ENCODE peak calls at places on chromosomes 2 and 18, in nine cellular contexts. One of them, this sample, is unnamed. For H3K4me1, the result is how much of the 10 kb centered on the place peaks cover.

GRCh38 chr18:36099311-36099710 is 29.8 kb downstream of the SLC39A6 start:
- DNase-seq in K562: no peak
- DNase-seq in SK-N-SH: peak
- DNase-seq in suprapubic skin: no peak
- DNase-seq in sigmoid colon: no peak
- DNase-seq in upper lobe of left lung: no peak
- DNase-seq in stomach: no peak
- DNase-seq in Panc1: no peak
- DNase-seq in transverse colon: no peak
- DNase-seq in this sample: no peak

GRCh38 chr2:12617853-12618252 is 98.9 kb upstream of the TRIB2 start:
- DNase-seq in K562: no peak
- DNase-seq in SK-N-SH: no peak
- DNase-seq in suprapubic skin: no peak
- DNase-seq in sigmoid colon: no peak
- DNase-seq in upper lobe of left lung: no peak
- DNase-seq in stomach: peak
- DNase-seq in Panc1: no peak
- DNase-seq in transverse colon: no peak
- DNase-seq in this sample: no peak

GRCh38 chr2:28538652-28539051 is 42.8 kb downstream of the PLB1 start:
- DNase-seq in K562: no peak
- DNase-seq in SK-N-SH: no peak
- DNase-seq in suprapubic skin: no peak
- DNase-seq in sigmoid colon: no peak
- DNase-seq in upper lobe of left lung: no peak
- DNase-seq in stomach: no peak
- DNase-seq in Panc1: no peak
- DNase-seq in transverse colon: no peak
- DNase-seq in this sample: no peak

GRCh38 chr2:237429761-237430160 is 15.8 kb upstream of the COL6A3 start:
- DNase-seq in K562: no peak
- DNase-seq in SK-N-SH: no peak
- DNase-seq in suprapubic skin: no peak
- DNase-seq in sigmoid colon: no peak
- DNase-seq in upper lobe of left lung: peak
- DNase-seq in stomach: no peak
- DNase-seq in Panc1: no peak
- DNase-seq in transverse colon: no peak
- DNase-seq in this sample: no peak

GRCh38 chr2:119255760-119256573 is 32.3 kb downstream of the STEAP3 start:
- DNase-seq in K562: peak
- DNase-seq in SK-N-SH: peak
- DNase-seq in suprapubic skin: no peak
- DNase-seq in sigmoid colon: no peak
- DNase-seq in upper lobe of left lung: peak
- DNase-seq in stomach: no peak
- DNase-seq in Panc1: peak
- DNase-seq in transverse colon: no peak
- DNase-seq in this sample: no peak

GRCh38 chr2:74831693-74832530 is 2.0 kb upstream of the HK2 start:
- DNase-seq in K562: peak
- DNase-seq in SK-N-SH: no peak
- DNase-seq in suprapubic skin: no peak
- DNase-seq in sigmoid colon: no peak
- DNase-seq in upper lobe of left lung: no peak
- DNase-seq in stomach: no peak
- DNase-seq in Panc1: no peak
- DNase-seq in transverse colon: no peak
- DNase-seq in this sample: no peak

GRCh38 chr2:241619602-241620418 is 17.1 kb downstream of the THAP4 start:
- DNase-seq in K562: no peak
- DNase-seq in SK-N-SH: no peak
- DNase-seq in suprapubic skin: no peak
- DNase-seq in sigmoid colon: no peak
- DNase-seq in upper lobe of left lung: no peak
- DNase-seq in stomach: no peak
- DNase-seq in Panc1: no peak
- DNase-seq in transverse colon: no peak
- DNase-seq in this sample: no peak

GRCh38 chr2:223970343-223971128 is 13.3 kb downstream of the MRPL44 start:
- DNase-seq in K562: peak
- DNase-seq in SK-N-SH: peak
- DNase-seq in suprapubic skin: no peak
- DNase-seq in sigmoid colon: no peak
- DNase-seq in upper lobe of left lung: no peak
- DNase-seq in stomach: peak
- DNase-seq in Panc1: peak
- DNase-seq in transverse colon: no peak
- DNase-seq in this sample: no peak

GRCh38 chr2:158893057-158893456 is 75.4 kb upstream of the TANC1 start:
- DNase-seq in K562: no peak
- DNase-seq in SK-N-SH: no peak
- DNase-seq in suprapubic skin: no peak
- DNase-seq in sigmoid colon: no peak
- DNase-seq in upper lobe of left lung: no peak
- DNase-seq in stomach: no peak
- DNase-seq in Panc1: no peak
- DNase-seq in transverse colon: no peak
- DNase-seq in this sample: no peak

GRCh38 chr2:237743024-237743423 is 55.6 kb upstream of the RBM44 start:
- DNase-seq in K562: no peak
- DNase-seq in SK-N-SH: no peak
- DNase-seq in suprapubic skin: no peak
- DNase-seq in sigmoid colon: no peak
- DNase-seq in upper lobe of left lung: no peak
- DNase-seq in stomach: no peak
- DNase-seq in Panc1: no peak
- DNase-seq in transverse colon: no peak
- DNase-seq in this sample: no peak

GRCh38 chr2:232872826-232873225 is 2.8 kb downstream of the SNORC start:
- DNase-seq in K562: no peak
- DNase-seq in SK-N-SH: peak
- DNase-seq in suprapubic skin: peak
- DNase-seq in sigmoid colon: peak
- DNase-seq in upper lobe of left lung: no peak
- DNase-seq in stomach: no peak
- DNase-seq in Panc1: no peak
- DNase-seq in transverse colon: no peak
- DNase-seq in this sample: no peak

GRCh38 chr2:66426250-66427064 is 8.5 kb upstream of the MEIS1 start:
- DNase-seq in K562: no peak
- DNase-seq in SK-N-SH: no peak
- DNase-seq in suprapubic skin: no peak
- DNase-seq in sigmoid colon: peak
- DNase-seq in upper lobe of left lung: no peak
- DNase-seq in stomach: no peak
- DNase-seq in Panc1: no peak
- DNase-seq in transverse colon: no peak
- DNase-seq in this sample: peak

GRCh38 chr2:162126145-162126926 is 25.7 kb downstream of the GCG start:
- DNase-seq in K562: no peak
- DNase-seq in SK-N-SH: no peak
- DNase-seq in suprapubic skin: no peak
- DNase-seq in sigmoid colon: no peak
- DNase-seq in upper lobe of left lung: no peak
- DNase-seq in stomach: no peak
- DNase-seq in Panc1: no peak
- DNase-seq in transverse colon: no peak
- DNase-seq in this sample: no peak

GRCh38 chr2:178943745-178944144 is 106.2 kb downstream of the CCDC141 start:
- DNase-seq in K562: no peak
- DNase-seq in SK-N-SH: no peak
- DNase-seq in suprapubic skin: no peak
- DNase-seq in sigmoid colon: no peak
- DNase-seq in upper lobe of left lung: no peak
- DNase-seq in stomach: no peak
- DNase-seq in Panc1: no peak
- DNase-seq in transverse colon: no peak
- DNase-seq in this sample: no peak

GRCh38 chr18:68608861-68609465 is 105.9 kb downstream of the TMX3 start:
- DNase-seq in K562: no peak
- DNase-seq in SK-N-SH: no peak
- DNase-seq in suprapubic skin: no peak
- DNase-seq in sigmoid colon: no peak
- DNase-seq in upper lobe of left lung: no peak
- DNase-seq in stomach: no peak
- DNase-seq in Panc1: no peak
- DNase-seq in transverse colon: no peak
- DNase-seq in this sample: no peak

GRCh38 chr2:219619235-219619634 is 8.2 kb upstream of the SLC4A3 start:
- DNase-seq in K562: peak
- DNase-seq in SK-N-SH: no peak
- DNase-seq in suprapubic skin: no peak
- DNase-seq in sigmoid colon: no peak
- DNase-seq in upper lobe of left lung: no peak
- DNase-seq in stomach: no peak
- DNase-seq in Panc1: no peak
- DNase-seq in transverse colon: no peak
- DNase-seq in this sample: no peak

GRCh38 chr18:37188016-37188791 is 359.3 kb downstream of the KIAA1328 start:
- DNase-seq in K562: no peak
- DNase-seq in SK-N-SH: no peak
- DNase-seq in suprapubic skin: no peak
- DNase-seq in sigmoid colon: no peak
- DNase-seq in upper lobe of left lung: no peak
- DNase-seq in stomach: no peak
- DNase-seq in Panc1: no peak
- DNase-seq in transverse colon: no peak
- DNase-seq in this sample: no peak

GRCh38 chr2:3108105-3108504 is 269.5 kb downstream of the EIPR1 start:
- DNase-seq in K562: no peak
- DNase-seq in SK-N-SH: no peak
- DNase-seq in suprapubic skin: peak
- DNase-seq in sigmoid colon: peak
- DNase-seq in upper lobe of left lung: no peak
- DNase-seq in stomach: no peak
- DNase-seq in Panc1: no peak
- DNase-seq in transverse colon: no peak
- DNase-seq in this sample: peak

DNA sequence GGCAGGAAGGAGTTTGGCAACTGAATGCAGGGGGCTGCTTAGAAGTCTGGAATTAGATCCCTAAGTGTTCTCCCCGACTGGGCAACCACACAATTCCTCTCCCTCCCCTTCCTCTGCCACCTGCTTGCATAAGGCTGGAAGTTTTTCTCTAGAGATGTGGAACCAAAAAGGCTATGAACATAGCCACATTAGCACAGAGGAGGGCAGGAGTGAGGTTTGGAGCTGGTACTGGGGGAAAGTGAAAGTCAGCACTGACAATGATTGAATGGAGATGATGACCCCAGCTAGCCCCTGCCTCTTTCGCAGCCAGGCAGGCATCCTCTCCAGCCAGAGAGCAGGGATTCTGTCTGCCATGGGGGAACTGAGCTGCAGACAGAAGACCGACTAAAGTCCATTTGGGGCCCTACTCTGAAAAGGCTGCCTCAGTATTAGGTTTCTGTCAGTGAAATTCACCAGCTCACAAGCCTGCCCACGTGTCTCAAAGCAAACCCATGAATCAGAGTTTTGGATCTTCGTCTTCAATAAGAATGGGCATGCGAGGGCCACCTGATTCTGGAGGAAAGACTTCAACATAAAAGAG is 87.9 kb upstream of the ITGA6 start:
- DNase-seq in K562: no peak
- DNase-seq in SK-N-SH: no peak
- DNase-seq in suprapubic skin: no peak
- DNase-seq in sigmoid colon: no peak
- DNase-seq in upper lobe of left lung: no peak
- DNase-seq in stomach: no peak
- DNase-seq in Panc1: no peak
- DNase-seq in transverse colon: no peak
- DNase-seq in this sample: no peak
- TF ChIP-seq CTCF in K562: no peak
- TF ChIP-seq CTCF in SK-N-SH: no peak
- TF ChIP-seq CTCF in suprapubic skin: no peak
- TF ChIP-seq CTCF in sigmoid colon: no peak
- TF ChIP-seq CTCF in upper lobe of left lung: no peak
- TF ChIP-seq CTCF in stomach: no peak
- TF ChIP-seq CTCF in Panc1: no peak
- TF ChIP-seq CTCF in transverse colon: no peak
- TF ChIP-seq CTCF in this sample: no peak

GRCh38 chr2:51013060-51013746 is 18.7 kb downstream of the NRXN1 start:
- DNase-seq in K562: no peak
- DNase-seq in SK-N-SH: no peak
- DNase-seq in suprapubic skin: no peak
- DNase-seq in sigmoid colon: no peak
- DNase-seq in upper lobe of left lung: peak
- DNase-seq in stomach: peak
- DNase-seq in Panc1: no peak
- DNase-seq in transverse colon: peak
- DNase-seq in this sample: no peak
- TF ChIP-seq POLR2AphosphoS5 in K562: no peak
- TF ChIP-seq POLR2AphosphoS5 in SK-N-SH: no peak
- TF ChIP-seq POLR2AphosphoS5 in suprapubic skin: no peak
- TF ChIP-seq POLR2AphosphoS5 in sigmoid colon: no peak
- TF ChIP-seq POLR2AphosphoS5 in upper lobe of left lung: no peak
- TF ChIP-seq POLR2AphosphoS5 in stomach: no peak
- TF ChIP-seq POLR2AphosphoS5 in Panc1: no peak
- TF ChIP-seq POLR2AphosphoS5 in transverse colon: no peak
- TF ChIP-seq POLR2AphosphoS5 in this sample: no peak

DNA sequence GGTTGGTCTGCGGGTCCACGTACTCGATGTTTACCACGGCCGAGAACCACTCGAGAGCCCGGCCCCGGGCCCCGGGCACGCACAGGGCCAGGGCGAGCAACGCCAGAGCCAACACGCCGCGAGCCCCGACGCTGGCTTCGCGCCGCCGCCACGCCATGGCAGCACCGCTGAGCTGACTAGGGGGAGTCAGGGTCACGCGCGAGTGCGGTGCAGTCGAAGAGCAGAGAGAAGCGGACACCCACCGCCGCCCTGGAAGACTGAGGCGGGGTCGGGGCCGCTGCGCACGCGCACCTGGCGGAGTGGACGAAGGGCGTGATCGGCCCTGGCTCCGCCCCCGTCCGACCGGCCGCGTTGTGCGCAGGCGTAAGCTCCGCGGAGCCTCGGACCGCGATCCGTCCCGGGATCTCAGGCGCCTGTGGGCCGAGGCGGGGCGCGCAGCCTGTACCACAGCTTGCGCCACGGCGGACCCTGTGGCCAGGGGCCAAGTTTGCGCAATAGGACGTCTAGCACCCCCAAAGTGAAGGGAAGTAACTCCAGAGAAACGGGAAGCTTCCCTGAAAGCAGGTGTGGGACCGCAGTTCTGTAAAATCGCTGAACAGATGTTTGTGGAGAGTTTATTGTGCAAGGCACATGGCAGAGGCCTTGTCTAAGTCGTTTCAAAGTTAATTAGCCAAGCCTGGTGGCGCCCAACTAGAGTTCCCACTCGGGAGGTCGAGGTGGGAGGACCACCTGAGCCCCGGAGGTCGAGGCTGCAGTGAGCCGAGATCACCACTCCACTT is at the start of gene RNF149:
- DNase-seq in K562: peak
- DNase-seq in SK-N-SH: peak
- DNase-seq in suprapubic skin: peak
- DNase-seq in sigmoid colon: peak
- DNase-seq in upper lobe of left lung: peak
- DNase-seq in stomach: peak
- DNase-seq in Panc1: peak
- DNase-seq in transverse colon: peak
- DNase-seq in this sample: peak
- H3K4me1 ChIP-seq in K562: under half
- H3K4me1 ChIP-seq in SK-N-SH: under half
- H3K4me1 ChIP-seq in suprapubic skin: half or more
- H3K4me1 ChIP-seq in sigmoid colon: under half
- H3K4me1 ChIP-seq in upper lobe of left lung: under half
- H3K4me1 ChIP-seq in stomach: half or more
- H3K4me1 ChIP-seq in Panc1: under half
- H3K4me1 ChIP-seq in transverse colon: under half
- H3K4me1 ChIP-seq in this sample: half or more

GRCh38 chr2:16224298-16225045 is 284.1 kb downstream of the MYCN start:
- DNase-seq in K562: no peak
- DNase-seq in SK-N-SH: peak
- DNase-seq in suprapubic skin: no peak
- DNase-seq in sigmoid colon: no peak
- DNase-seq in upper lobe of left lung: peak
- DNase-seq in stomach: no peak
- DNase-seq in Panc1: no peak
- DNase-seq in transverse colon: no peak
- DNase-seq in this sample: no peak
- TF ChIP-seq CTCF in K562: no peak
- TF ChIP-seq CTCF in SK-N-SH: no peak
- TF ChIP-seq CTCF in suprapubic skin: no peak
- TF ChIP-seq CTCF in sigmoid colon: no peak
- TF ChIP-seq CTCF in upper lobe of left lung: no peak
- TF ChIP-seq CTCF in stomach: no peak
- TF ChIP-seq CTCF in Panc1: no peak
- TF ChIP-seq CTCF in transverse colon: no peak
- TF ChIP-seq CTCF in this sample: no peak